ENCODE peak calls at places on chromosomes 16 and 17, in nine cellular contexts. R, P, X, E, L, V, Z, B and F are unnamed samples.

GRCh38 chr17:58665946-58666857 is 25.6 kb downstream of the TEX14 start:
- DNase-seq in R (no peak), P (no peak), X (no peak), E (no peak), L (no peak), V (peak; percentile 69), Z (no peak), B (no peak), F (no peak)

GRCh38 chr16:55624696-55625095 is 31.1 kb upstream of the SLC6A2 start:
- DNase-seq in R (no peak), P (no peak), X (no peak), E (no peak), L (no peak), V (no peak), Z (no peak), B (no peak), F (no peak)

GRCh38 chr16:23466162-23466885 is 13.3 kb upstream of the COG7 start:
- DNase-seq in R (no peak), P (no peak), X (peak; percentile 92), E (no peak), L (no peak), V (no peak), Z (peak; percentile 87), B (no peak), F (no peak)

GRCh38 chr16:807345-808251 is 7.1 kb upstream of the GNG13 start:
- DNase-seq in R (peak; percentile 97), P (peak; percentile 97), X (peak; percentile 87), E (peak; percentile 97), L (peak; percentile 88), V (peak; percentile 87), Z (peak; percentile 99), B (peak; percentile 99), F (peak; percentile 84)

GRCh38 chr17:51422634-51423033 is 162.3 kb downstream of the UTP18 start:
- DNase-seq in R (no peak), P (no peak), X (no peak), E (no peak), L (no peak), V (no peak), Z (no peak), B (no peak), F (no peak)

GRCh38 chr17:37651846-37652245 is 8.6 kb upstream of the DDX52 start:
- DNase-seq in R (no peak), P (no peak), X (no peak), E (no peak), L (no peak), V (no peak), Z (no peak), B (no peak), F (no peak)

GRCh38 chr16:23348579-23349469 is 46.7 kb downstream of the SCNN1B start:
- DNase-seq in R (peak; percentile 79), P (no peak), X (no peak), E (peak; percentile 32), L (no peak), V (no peak), Z (peak; percentile 9), B (no peak), F (no peak)

GRCh38 chr17:75617218-75617617 is 16.0 kb upstream of the SMIM5 start:
- DNase-seq in R (no peak), P (no peak), X (no peak), E (no peak), L (no peak), V (no peak), Z (no peak), B (no peak), F (no peak)

GRCh38 chr16:84036131-84036530 is 6.5 kb downstream of the SLC38A8 start:
- DNase-seq in R (no peak), P (no peak), X (no peak), E (no peak), L (no peak), V (no peak), Z (no peak), B (no peak), F (no peak)

GRCh38 chr16:1557074-1557473 is 23.6 kb downstream of the TMEM204 start:
- DNase-seq in R (no peak), P (no peak), X (no peak), E (no peak), L (no peak), V (no peak), Z (no peak), B (no peak), F (no peak)

GRCh38 chr16:68743664-68744063 is 6.6 kb downstream of the CDH1 start:
- DNase-seq in R (peak; percentile 38), P (no peak), X (no peak), E (no peak), L (no peak), V (no peak), Z (no peak), B (no peak), F (no peak)

GRCh38 chr17:40533896-40534295 is 31.4 kb downstream of the CCR7 start:
- DNase-seq in R (no peak), P (no peak), X (peak; percentile 14), E (no peak), L (no peak), V (no peak), Z (no peak), B (no peak), F (no peak)

GRCh38 chr17:8739104-8739503 is 5.5 kb downstream of the CCDC42 start:
- DNase-seq in R (peak; percentile 93), P (peak; percentile 37), X (no peak), E (peak; percentile 89), L (no peak), V (no peak), Z (no peak), B (no peak), F (no peak)

GRCh38 chr17:68674271-68674925 is 73.2 kb upstream of the FAM20A start:
- DNase-seq in R (peak; percentile 11), P (no peak), X (no peak), E (no peak), L (no peak), V (no peak), Z (no peak), B (no peak), F (no peak)

GRCh38 chr16:50308237-50308965 is 42.0 kb downstream of the ADCY7 start:
- DNase-seq in R (no peak), P (no peak), X (no peak), E (no peak), L (no peak), V (no peak), Z (no peak), B (peak; percentile 22), F (no peak)
- TF ChIP-seq EZH2phosphoT487 in R (no peak), P (no peak), X (no peak), E (no peak), L (no peak), V (no peak), Z (no peak), B (no peak), F (no peak)

DNA sequence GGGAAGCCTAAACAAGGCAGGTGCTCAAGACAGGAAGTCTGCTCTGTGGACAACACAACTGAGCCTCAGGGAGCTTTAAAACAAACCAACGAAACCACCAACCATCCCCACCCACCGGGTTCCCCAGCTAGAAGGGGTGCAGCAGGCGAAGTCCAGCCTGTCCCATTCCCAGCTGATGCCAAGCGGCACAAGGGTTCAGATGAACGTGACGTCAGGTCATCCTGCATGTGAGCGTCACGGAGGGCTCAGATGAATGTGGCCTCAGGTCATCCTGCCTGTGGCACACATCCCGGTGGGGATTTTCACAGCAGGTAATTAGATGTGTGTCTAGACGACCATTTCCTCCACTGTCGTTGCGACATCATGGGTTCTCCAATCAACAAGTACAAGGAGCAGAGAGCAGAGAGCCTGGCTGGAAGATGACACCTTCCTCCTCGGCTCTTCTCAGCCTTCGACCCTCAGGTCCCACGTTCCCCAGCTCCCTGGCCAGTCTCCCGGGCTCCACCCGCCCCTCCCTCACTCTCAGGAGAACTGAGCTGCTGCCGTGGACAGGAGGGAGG is 246.5 kb downstream of the FOXL1 start:
- DNase-seq in R (peak; percentile 22), P (no peak), X (peak; percentile 21), E (no peak), L (no peak), V (no peak), Z (no peak), B (no peak), F (no peak)
- TF ChIP-seq EZH2phosphoT487 in R (no peak), P (no peak), X (no peak), E (no peak), L (no peak), V (no peak), Z (no peak), B (no peak), F (no peak)

GRCh38 chr17:73189417-73190099 is 3.3 kb upstream of the COG1 start:
- DNase-seq in R (peak; percentile 68), P (peak; percentile 80), X (peak; percentile 78), E (peak; percentile 67), L (peak; percentile 35), V (peak; percentile 71), Z (peak; percentile 64), B (peak; percentile 80), F (peak; percentile 22)
- TF ChIP-seq EZH2phosphoT487 in R (no peak), P (no peak), X (no peak), E (no peak), L (no peak), V (no peak), Z (no peak), B (no peak), F (no peak)

GRCh38 chr17:77233635-77234334 is 93.0 kb downstream of the SEC14L1 start:
- DNase-seq in R (no peak), P (peak; percentile 68), X (peak; percentile 97), E (no peak), L (peak; percentile 90), V (no peak), Z (peak; percentile 86), B (no peak), F (peak; percentile 62)

GRCh38 chr17:77233127-77233526 is 92.4 kb downstream of the SEC14L1 start:
- DNase-seq in R (no peak), P (no peak), X (no peak), E (no peak), L (no peak), V (no peak), Z (no peak), B (no peak), F (no peak)

GRCh38 chr17:77234695-77235094 is 93.9 kb downstream of the SEC14L1 start:
- DNase-seq in R (no peak), P (no peak), X (no peak), E (no peak), L (no peak), V (no peak), Z (no peak), B (no peak), F (no peak)

GRCh38 chr17:77237232-77238008 is 96.7 kb downstream of the SEC14L1 start:
- DNase-seq in R (no peak), P (no peak), X (no peak), E (no peak), L (no peak), V (no peak), Z (no peak), B (no peak), F (no peak)

DNA sequence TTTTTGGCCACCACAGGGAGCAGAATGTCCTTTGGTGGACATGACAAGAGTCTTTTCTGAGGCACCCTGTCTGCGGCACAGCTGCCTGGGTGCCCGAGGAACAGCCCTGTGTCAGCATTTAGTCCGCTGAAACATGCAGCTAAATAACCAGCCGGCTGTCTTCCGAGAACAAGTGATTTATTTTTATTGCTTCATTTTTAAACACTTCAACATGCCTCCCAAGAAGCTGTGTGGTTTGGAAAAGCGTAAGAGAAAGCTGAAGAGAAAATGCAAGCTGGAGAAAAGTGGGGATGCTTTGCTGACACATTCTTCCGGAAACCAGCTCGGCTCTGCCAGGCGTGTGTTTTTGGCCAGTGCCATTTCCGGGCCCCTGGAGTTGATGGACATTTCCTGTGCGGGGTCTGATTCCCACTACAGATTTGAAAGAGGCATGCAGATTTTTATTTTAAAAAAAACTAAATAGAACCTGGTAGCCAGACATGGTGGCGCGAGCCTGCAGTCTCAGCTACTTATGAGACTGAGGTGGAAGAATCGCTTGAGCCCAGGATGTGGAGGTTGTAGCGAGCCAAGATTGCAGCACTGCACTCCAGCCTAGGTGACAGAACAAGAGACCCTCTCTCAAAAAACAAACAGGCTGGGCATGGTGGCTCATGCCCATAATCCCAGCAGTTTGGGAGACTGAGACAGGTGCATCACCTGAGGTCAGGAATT is 94.8 kb downstream of the SEC14L1 start:
- DNase-seq in R (no peak), P (peak; percentile 44), X (no peak), E (no peak), L (peak; percentile 93), V (no peak), Z (peak; percentile 86), B (peak; percentile 71), F (no peak)
- TF ChIP-seq EZH2phosphoT487 in R (no peak), P (no peak), X (no peak), E (no peak), L (no peak), V (no peak), Z (no peak), B (no peak), F (no peak)